ENCODE peak calls at places on chromosome 12, in seven cellular contexts. R is AG09309, A is cardiac fibroblast, Q is kidney, U is GM12865, F is Peyer's patch, L is GM23338. S is an unnamed sample.
A peak's percentile ranks its signal among the peaks of the same experiment; 100 is the strongest.

GRCh38 chr12:14959126-14959440 is 2.3 kb downstream of the ARHGDIB start:
- DNase-seq in A (no peak), U (no peak), F (no peak), Q (no peak), R (no peak), L (no peak), S (no peak)

GRCh38 chr12:121955258-121956040 is 37.1 kb downstream of the CFAP251 start:
- DNase-seq in R (no peak), Q (no peak), F (no peak), L (peak; percentile 56), U (peak; percentile 18), A (peak; percentile 48), S (peak; percentile 63)

GRCh38 chr12:105721915-105722314 is 391.4 kb downstream of the C12orf75 start:
- DNase-seq in A (no peak), F (no peak), R (no peak), U (no peak), L (no peak), Q (no peak), S (no peak)

GRCh38 chr12:109266106-109266879 is 42.8 kb downstream of the FOXN4 start:
- DNase-seq in L (no peak), U (no peak), A (no peak), R (no peak), Q (no peak), F (no peak), S (no peak)

GRCh38 chr12:89138048-89138852 is 214.1 kb downstream of the DUSP6 start:
- DNase-seq in A (peak; percentile 40), R (no peak), Q (no peak), F (no peak), L (no peak), U (no peak), S (peak; percentile 18)

GRCh38 chr12:82627799-82628198 is 58.9 kb upstream of the TMTC2 start:
- DNase-seq in L (peak; percentile 73), F (no peak), R (peak; percentile 7), A (peak; percentile 54), Q (no peak), U (peak; percentile 53), S (peak; percentile 67)

GRCh38 chr12:94165670-94166069 is 17.3 kb downstream of the PLXNC1 start:
- DNase-seq in U (no peak), Q (no peak), A (no peak), L (no peak), F (no peak), R (no peak), S (no peak)

GRCh38 chr12:12539411-12539810 is 23.3 kb downstream of the DUSP16 start:
- DNase-seq in R (no peak), Q (no peak), F (no peak), L (no peak), A (no peak), U (no peak), S (no peak)

GRCh38 chr12:49088190-49088931 is 6.2 kb downstream of the DHH start:
- DNase-seq in Q (peak; percentile 91), U (peak; percentile 85), R (peak; percentile 65), A (peak; percentile 96), L (peak; percentile 93), F (peak; percentile 79), S (peak; percentile 97)

GRCh38 chr12:132771126-132771838 is 9.7 kb upstream of the ANKLE2 start:
- DNase-seq in R (peak; percentile 16), U (peak; percentile 91), Q (no peak), A (peak; percentile 24), F (peak; percentile 89), L (no peak), S (peak; percentile 84)

GRCh38 chr12:107891967-107892366 is 117.5 kb downstream of the ASCL4 start:
- DNase-seq in R (no peak), F (no peak), A (peak; percentile 12), Q (no peak), L (peak; percentile 77), U (peak; percentile 40), S (peak; percentile 21)

GRCh38 chr12:53674977-53675700 is 744 bp downstream of the ATP5MC2 start:
- DNase-seq in U (peak; percentile 12), Q (no peak), R (no peak), A (peak; percentile 25), F (no peak), L (no peak), S (no peak)

GRCh38 chr12:130181211-130181610 is 18.9 kb downstream of the FZD10 start:
- DNase-seq in Q (no peak), F (no peak), U (no peak), A (no peak), L (no peak), R (no peak), S (no peak)

GRCh38 chr12:67702136-67702535 is 53.6 kb downstream of the DYRK2 start:
- DNase-seq in Q (no peak), F (no peak), U (no peak), R (no peak), L (no peak), A (no peak), S (no peak)

GRCh38 chr12:113467514-113468364 is 3.9 kb downstream of the LHX5 start:
- DNase-seq in Q (peak; percentile 70), R (no peak), U (no peak), L (peak; percentile 54), A (no peak), F (no peak), S (no peak)

GRCh38 chr12:13376627-13377373 is 180.3 kb downstream of the EMP1 start:
- DNase-seq in U (no peak), L (peak; percentile 2), A (no peak), F (peak; percentile 52), Q (no peak), R (no peak), S (no peak)

GRCh38 chr12:57341275-57341990 is 89.4 kb downstream of the R3HDM2 start:
- DNase-seq in Q (no peak), U (no peak), L (no peak), F (no peak), A (peak; percentile 69), R (peak; percentile 4), S (peak; percentile 77)

GRCh38 chr12:66405395-66405794 is 103.1 kb downstream of the HELB start:
- DNase-seq in Q (no peak), L (no peak), R (no peak), A (peak; percentile 57), U (no peak), F (no peak), S (peak; percentile 44)

GRCh38 chr12:98645572-98646067 is 530 bp downstream of the APAF1 start:
- DNase-seq in U (no peak), R (no peak), A (peak; percentile 20), L (peak; percentile 41), Q (no peak), F (peak; percentile 61), S (peak; percentile 16)

GRCh38 chr12:123571343-123571813 is 13.0 kb upstream of the TMED2 start:
- DNase-seq in R (peak; percentile 68), U (no peak), F (peak; percentile 58), L (peak; percentile 77), Q (peak; percentile 79), A (peak; percentile 98), S (peak; percentile 93)

GRCh38 chr12:503111-503761 is 43.5 kb downstream of the B4GALNT3 start:
- DNase-seq in L (no peak), R (no peak), U (no peak), Q (peak; percentile 84), F (peak; percentile 86), A (peak; percentile 13), S (no peak)

GRCh38 chr12:81206425-81206824 is 128.5 kb downstream of the ACSS3 start:
- DNase-seq in U (no peak), F (no peak), R (no peak), L (peak; percentile 36), A (no peak), Q (no peak), S (no peak)

GRCh38 chr12:81209001-81209400 is 131.1 kb downstream of the ACSS3 start:
- DNase-seq in F (no peak), U (no peak), Q (no peak), A (peak; percentile 45), L (no peak), R (peak; percentile 14), S (peak; percentile 49)

GRCh38 chr12:81211306-81211705 is 133.4 kb downstream of the ACSS3 start:
- DNase-seq in R (no peak), U (no peak), Q (no peak), A (no peak), F (no peak), L (no peak), S (no peak)

GRCh38 chr12:81207173-81207572 is 129.3 kb downstream of the ACSS3 start:
- DNase-seq in R (no peak), Q (no peak), L (peak; percentile 63), U (no peak), A (no peak), F (no peak), S (no peak)

GRCh38 chr12:81208193-81208946 is 130.5 kb downstream of the ACSS3 start:
- DNase-seq in R (no peak), U (no peak), F (peak; percentile 48), A (peak; percentile 23), L (no peak), Q (no peak), S (peak; percentile 19)
- TF ChIP-seq CTCF in R (no peak), U (no peak), F (no peak), A (no peak), L (no peak), Q (no peak), S (no peak)

GRCh38 chr12:100473050-100473715 is 483 bp upstream of the NR1H4 start:
- DNase-seq in L (no peak), R (no peak), U (no peak), A (no peak), Q (no peak), F (no peak), S (no peak)
- H3K4me3 ChIP-seq in L (no peak overlapping the region), R (no peak overlapping the region), U (no peak overlapping the region), A (no peak overlapping the region), Q (peak overlapping the region; percentile 17), F (peak overlapping the region; percentile 43), S (peak overlapping the region; percentile 46)

DNA sequence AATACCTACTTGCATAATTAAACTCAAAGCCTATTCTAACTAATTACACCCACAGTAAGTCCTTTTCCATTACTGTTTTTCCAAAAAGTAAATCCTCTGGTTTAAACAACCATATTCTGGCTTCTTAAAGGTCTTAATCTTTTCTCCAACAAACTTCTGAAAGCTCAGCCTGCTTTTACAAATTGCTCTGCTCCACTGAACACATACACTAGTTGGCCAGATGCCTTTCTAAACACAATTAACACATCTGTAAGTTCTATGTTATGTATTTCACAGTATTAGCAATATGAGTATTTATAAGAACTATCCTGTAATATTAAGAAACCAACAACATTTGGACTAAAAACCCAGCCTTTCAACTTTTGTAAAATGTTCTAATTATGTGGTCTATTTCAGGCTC is 30.1 kb downstream of the PTPRB start:
- DNase-seq in U (no peak), L (no peak), Q (no peak), A (no peak), F (no peak), R (no peak), S (no peak)
- TF ChIP-seq CTCF in U (no peak), L (no peak), Q (no peak), A (no peak), F (no peak), R (no peak), S (no peak)

GRCh38 chr12:34126239-34126641 is 103.9 kb downstream of the ALG10 start:
- DNase-seq in R (no peak), U (no peak), F (no peak), L (no peak), A (no peak), Q (no peak), S (no peak)
- H3K4me3 ChIP-seq in R (peak overlapping the region; percentile 25), U (peak overlapping the region; percentile 3), F (peak overlapping the region; percentile 16), L (no peak overlapping the region), A (no peak overlapping the region), Q (peak overlapping the region; percentile 44), S (no peak overlapping the region)

S was measured in choroid plexus epithelial cell.